ENCODE peak calls at places on chromosomes 3 and 15, in four cellular contexts. D is cardiac muscle cell, P is keratinocyte, X is DND-41. Q is an unnamed sample.

GRCh38 chr15:39609166-39609918 is 28.5 kb downstream of the THBS1 start:
- DNase-seq in D (no peak), P (no peak), X (no peak), Q (no peak)

GRCh38 chr3:62046326-62046725 is 327.0 kb downstream of the FEZF2 start:
- DNase-seq in D (no peak), P (no peak), X (no peak), Q (no peak)

GRCh38 chr3:10196389-10197052 is 31.8 kb downstream of the IRAK2 start:
- DNase-seq in D (no peak), P (no peak), X (no peak), Q (peak)

GRCh38 chr3:284316-284715 is 87.8 kb downstream of the CHL1 start:
- DNase-seq in D (no peak), P (no peak), X (no peak), Q (no peak)

GRCh38 chr3:98788651-98789050 is 25.5 kb downstream of the ST3GAL6 start:
- DNase-seq in D (peak), P (no peak), X (no peak), Q (no peak)

GRCh38 chr15:97521894-97522293 is 438.6 kb upstream of the ARRDC4 start:
- DNase-seq in D (peak), P (no peak), X (no peak), Q (no peak)

GRCh38 chr3:172438181-172438580 is 10.1 kb downstream of the GHSR start:
- DNase-seq in D (no peak), P (no peak), X (no peak), Q (no peak)

GRCh38 chr3:172625404-172625803 is 85.5 kb downstream of the NCEH1 start:
- DNase-seq in D (no peak), P (no peak), X (no peak), Q (no peak)

GRCh38 chr3:42012935-42013651 is 51.2 kb upstream of the ULK4 start:
- DNase-seq in D (peak), P (no peak), X (peak), Q (peak)

GRCh38 chr3:197378987-197379718 is 80.7 kb upstream of the DLG1 start:
- DNase-seq in D (no peak), P (no peak), X (no peak), Q (no peak)

GRCh38 chr15:57445872-57446271 is 69.6 kb downstream of the CGNL1 start:
- DNase-seq in D (no peak), P (no peak), X (no peak), Q (no peak)

GRCh38 chr3:189001559-189001958 is 170.2 kb upstream of the TPRG1 start:
- DNase-seq in D (no peak), P (peak), X (no peak), Q (no peak)

GRCh38 chr15:64507293-64507802 is 47.0 kb downstream of the ZNF609 start:
- DNase-seq in D (peak), P (no peak), X (peak), Q (peak)

GRCh38 chr3:16319307-16319706 is 54.3 kb downstream of the OXNAD1 start:
- DNase-seq in D (peak), P (no peak), X (peak), Q (peak)

GRCh38 chr3:66211779-66212178 is 9.0 kb upstream of the SLC25A26 start:
- DNase-seq in D (no peak), P (no peak), X (no peak), Q (no peak)

GRCh38 chr3:82031576-82031975 is 270.1 kb upstream of the GBE1 start:
- DNase-seq in D (no peak), P (no peak), X (no peak), Q (no peak)

GRCh38 chr3:157132936-157133335 is 27.0 kb downstream of the CCNL1 start:
- DNase-seq in D (no peak), P (no peak), X (no peak), Q (no peak)

GRCh38 chr3:183188895-183189462 is 26.4 kb upstream of the LAMP3 start:
- DNase-seq in D (peak), P (no peak), X (peak), Q (peak)
- TF ChIP-seq CTCF in D (peak), P (peak), X (peak), Q (no peak)

GRCh38 chr15:34588046-34588674 is 4.7 kb upstream of the GOLGA8B start:
- DNase-seq in D (peak), P (peak), X (peak), Q (no peak)
- H3K27ac ChIP-seq in D (no peak), P (no peak), X (no peak), Q (no peak)

GRCh38 chr15:36645106-36645505 is 65.7 kb downstream of the CDIN1 start:
- DNase-seq in D (no peak), P (no peak), X (no peak), Q (no peak)
- TF ChIP-seq CTCF in D (peak), P (no peak), X (no peak), Q (no peak)

DNA sequence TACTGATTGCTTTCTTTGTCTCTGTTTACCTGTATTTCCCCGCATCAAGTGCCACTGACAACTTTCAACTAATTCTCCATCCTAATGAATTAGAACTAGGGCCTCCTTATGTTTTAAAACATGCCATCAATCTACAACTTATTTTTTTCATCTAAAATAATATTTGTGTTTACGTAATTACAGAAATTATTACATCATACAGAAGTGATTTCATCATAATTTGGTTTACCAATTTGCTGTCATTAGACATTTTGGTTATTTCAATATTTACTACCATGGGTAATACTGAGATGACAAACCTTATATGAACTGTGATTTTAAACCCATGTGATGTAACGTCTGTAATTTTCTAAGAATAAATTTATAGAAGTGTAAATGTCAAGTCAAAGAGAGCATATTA is 468.0 kb upstream of the IL12A start:
- DNase-seq in D (no peak), P (no peak), X (no peak), Q (no peak)
- H3K27ac ChIP-seq in D (no peak), P (no peak), X (no peak), Q (no peak)

GRCh38 chr15:86296762-86297161 is 217.1 kb downstream of the AGBL1 start:
- DNase-seq in D (no peak), P (no peak), X (no peak), Q (no peak)
- TF ChIP-seq CTCF in D (no peak), P (no peak), X (no peak), Q (no peak)